ENCODE peak calls at places on chromosomes 11 and 22, in four cellular contexts. One of them, this sample, is unnamed.

GRCh38 chr11:71327156-71328085 is 75.0 kb upstream of the SHANK2 start:
- DNase-seq in psoas muscle: no peak
- DNase-seq in effector memory CD4-positive, alpha-beta T cell: no peak
- DNase-seq in sigmoid colon: peak; percentile 42
- DNase-seq in this sample: no peak

GRCh38 chr11:69200331-69201047 is 44.8 kb downstream of the SMIM38 start:
- DNase-seq in psoas muscle: no peak
- DNase-seq in effector memory CD4-positive, alpha-beta T cell: no peak
- DNase-seq in sigmoid colon: peak; percentile 50
- DNase-seq in this sample: no peak

GRCh38 chr11:120384476-120384875 is 48.3 kb downstream of the ARHGEF12 start:
- DNase-seq in psoas muscle: no peak
- DNase-seq in effector memory CD4-positive, alpha-beta T cell: no peak
- DNase-seq in sigmoid colon: no peak
- DNase-seq in this sample: no peak

GRCh38 chr11:69878927-69879733 is 59.9 kb upstream of the FGF3 start:
- DNase-seq in psoas muscle: no peak
- DNase-seq in effector memory CD4-positive, alpha-beta T cell: no peak
- DNase-seq in sigmoid colon: peak; percentile 45
- DNase-seq in this sample: no peak

GRCh38 chr11:115471367-115471766 is 32.8 kb downstream of the CADM1 start:
- DNase-seq in psoas muscle: no peak
- DNase-seq in effector memory CD4-positive, alpha-beta T cell: no peak
- DNase-seq in sigmoid colon: no peak
- DNase-seq in this sample: no peak

GRCh38 chr11:3139481-3140290 is 25.4 kb downstream of the OSBPL5 start:
- DNase-seq in psoas muscle: peak; percentile 3
- DNase-seq in effector memory CD4-positive, alpha-beta T cell: no peak
- DNase-seq in sigmoid colon: no peak
- DNase-seq in this sample: no peak

GRCh38 chr11:83724704-83725114 is 438.5 kb upstream of the CCDC90B start:
- DNase-seq in psoas muscle: no peak
- DNase-seq in effector memory CD4-positive, alpha-beta T cell: no peak
- DNase-seq in sigmoid colon: no peak
- DNase-seq in this sample: no peak

GRCh38 chr11:2355000-2355644 is 22.0 kb upstream of the CD81 start:
- DNase-seq in psoas muscle: no peak
- DNase-seq in effector memory CD4-positive, alpha-beta T cell: no peak
- DNase-seq in sigmoid colon: no peak
- DNase-seq in this sample: no peak

GRCh38 chr11:116513894-116514293 is 258.9 kb downstream of the BUD13 start:
- DNase-seq in psoas muscle: no peak
- DNase-seq in effector memory CD4-positive, alpha-beta T cell: no peak
- DNase-seq in sigmoid colon: no peak
- DNase-seq in this sample: no peak

GRCh38 chr11:95084509-95084908 is 5.1 kb upstream of the ENDOD1 start:
- DNase-seq in psoas muscle: no peak
- DNase-seq in effector memory CD4-positive, alpha-beta T cell: no peak
- DNase-seq in sigmoid colon: no peak
- DNase-seq in this sample: no peak

GRCh38 chr11:79062814-79063762 is 377.7 kb downstream of the TENM4 start:
- DNase-seq in psoas muscle: no peak
- DNase-seq in effector memory CD4-positive, alpha-beta T cell: no peak
- DNase-seq in sigmoid colon: no peak
- DNase-seq in this sample: no peak

GRCh38 chr22:42768385-42769035 is 47.8 kb upstream of the A4GALT start:
- DNase-seq in psoas muscle: no peak
- DNase-seq in effector memory CD4-positive, alpha-beta T cell: no peak
- DNase-seq in sigmoid colon: no peak
- DNase-seq in this sample: no peak

GRCh38 chr22:22344430-22344829 is 99.8 kb downstream of the VPREB1 start:
- DNase-seq in psoas muscle: no peak
- DNase-seq in effector memory CD4-positive, alpha-beta T cell: no peak
- DNase-seq in sigmoid colon: no peak
- DNase-seq in this sample: no peak

GRCh38 chr11:83713701-83714100 is 427.5 kb upstream of the CCDC90B start:
- DNase-seq in psoas muscle: peak; percentile 52
- DNase-seq in effector memory CD4-positive, alpha-beta T cell: no peak
- DNase-seq in sigmoid colon: no peak
- DNase-seq in this sample: no peak

GRCh38 chr11:74694536-74694935 is 36.7 kb downstream of the CHRDL2 start:
- DNase-seq in psoas muscle: no peak
- DNase-seq in effector memory CD4-positive, alpha-beta T cell: no peak
- DNase-seq in sigmoid colon: no peak
- DNase-seq in this sample: no peak

GRCh38 chr22:38882972-38883622 is 11.1 kb upstream of the CBX6 start:
- DNase-seq in psoas muscle: no peak
- DNase-seq in effector memory CD4-positive, alpha-beta T cell: no peak
- DNase-seq in sigmoid colon: no peak
- DNase-seq in this sample: no peak

GRCh38 chr11:87425943-87426342 is 388.2 kb downstream of the TMEM135 start:
- DNase-seq in psoas muscle: no peak
- DNase-seq in effector memory CD4-positive, alpha-beta T cell: no peak
- DNase-seq in sigmoid colon: no peak
- DNase-seq in this sample: no peak

GRCh38 chr11:45919806-45920530 is 2.3 kb upstream of the PEX16 start:
- DNase-seq in psoas muscle: peak; percentile 12
- DNase-seq in effector memory CD4-positive, alpha-beta T cell: no peak
- DNase-seq in sigmoid colon: peak; percentile 58
- DNase-seq in this sample: no peak

GRCh38 chr11:27352781-27353180 is 10.2 kb downstream of the CCDC34 start:
- DNase-seq in psoas muscle: no peak
- DNase-seq in effector memory CD4-positive, alpha-beta T cell: no peak
- DNase-seq in sigmoid colon: no peak
- DNase-seq in this sample: no peak

GRCh38 chr11:96424693-96425092 is 34.9 kb downstream of the JRKL start:
- DNase-seq in psoas muscle: no peak
- DNase-seq in effector memory CD4-positive, alpha-beta T cell: no peak
- DNase-seq in sigmoid colon: no peak
- DNase-seq in this sample: no peak

GRCh38 chr11:78790784-78791183 is 216.1 kb upstream of the NARS2 start:
- DNase-seq in psoas muscle: no peak
- DNase-seq in effector memory CD4-positive, alpha-beta T cell: no peak
- DNase-seq in sigmoid colon: peak; percentile 80
- DNase-seq in this sample: no peak

GRCh38 chr22:17795661-17796548 is 21.6 kb upstream of the BID start:
- DNase-seq in psoas muscle: no peak
- DNase-seq in effector memory CD4-positive, alpha-beta T cell: no peak
- DNase-seq in sigmoid colon: no peak
- DNase-seq in this sample: no peak

GRCh38 chr11:27201454-27202302 is 161.1 kb downstream of the BBOX1 start:
- DNase-seq in psoas muscle: peak; percentile 67
- DNase-seq in effector memory CD4-positive, alpha-beta T cell: no peak
- DNase-seq in sigmoid colon: peak; percentile 98
- DNase-seq in this sample: peak; percentile 13

GRCh38 chr11:84722583-84723108 is 904.5 kb downstream of the DLG2 start:
- DNase-seq in psoas muscle: no peak
- DNase-seq in effector memory CD4-positive, alpha-beta T cell: no peak
- DNase-seq in sigmoid colon: no peak
- DNase-seq in this sample: no peak

GRCh38 chr11:67404515-67405195 is 772 bp downstream of the TBC1D10C start:
- DNase-seq in psoas muscle: no peak
- DNase-seq in effector memory CD4-positive, alpha-beta T cell: no peak
- DNase-seq in sigmoid colon: no peak
- DNase-seq in this sample: no peak

GRCh38 chr11:73942030-73942429 is 8.8 kb upstream of the DNAJB13 start:
- DNase-seq in psoas muscle: no peak
- DNase-seq in effector memory CD4-positive, alpha-beta T cell: no peak
- DNase-seq in sigmoid colon: no peak
- DNase-seq in this sample: no peak

GRCh38 chr22:24059121-24059520 is 48.0 kb downstream of the CABIN1 start:
- DNase-seq in psoas muscle: no peak
- DNase-seq in effector memory CD4-positive, alpha-beta T cell: no peak
- DNase-seq in sigmoid colon: no peak
- DNase-seq in this sample: no peak

GRCh38 chr22:46453829-46454220 is 83.6 kb downstream of the CELSR1 start:
- DNase-seq in psoas muscle: no peak
- DNase-seq in effector memory CD4-positive, alpha-beta T cell: no peak
- DNase-seq in sigmoid colon: no peak
- DNase-seq in this sample: no peak

GRCh38 chr11:106249857-106250256 is 172.4 kb downstream of the AASDHPPT start:
- DNase-seq in psoas muscle: no peak
- DNase-seq in effector memory CD4-positive, alpha-beta T cell: no peak
- DNase-seq in sigmoid colon: no peak
- DNase-seq in this sample: no peak
- H3K9me3 ChIP-seq in psoas muscle: no peaks in the 10 kb centered on the region
- H3K9me3 ChIP-seq in effector memory CD4-positive, alpha-beta T cell: no peaks in the 10 kb centered on the region
- H3K9me3 ChIP-seq in sigmoid colon: peaks cover 10% of the 10 kb centered on the region
- H3K9me3 ChIP-seq in this sample: no peaks in the 10 kb centered on the region

DNA sequence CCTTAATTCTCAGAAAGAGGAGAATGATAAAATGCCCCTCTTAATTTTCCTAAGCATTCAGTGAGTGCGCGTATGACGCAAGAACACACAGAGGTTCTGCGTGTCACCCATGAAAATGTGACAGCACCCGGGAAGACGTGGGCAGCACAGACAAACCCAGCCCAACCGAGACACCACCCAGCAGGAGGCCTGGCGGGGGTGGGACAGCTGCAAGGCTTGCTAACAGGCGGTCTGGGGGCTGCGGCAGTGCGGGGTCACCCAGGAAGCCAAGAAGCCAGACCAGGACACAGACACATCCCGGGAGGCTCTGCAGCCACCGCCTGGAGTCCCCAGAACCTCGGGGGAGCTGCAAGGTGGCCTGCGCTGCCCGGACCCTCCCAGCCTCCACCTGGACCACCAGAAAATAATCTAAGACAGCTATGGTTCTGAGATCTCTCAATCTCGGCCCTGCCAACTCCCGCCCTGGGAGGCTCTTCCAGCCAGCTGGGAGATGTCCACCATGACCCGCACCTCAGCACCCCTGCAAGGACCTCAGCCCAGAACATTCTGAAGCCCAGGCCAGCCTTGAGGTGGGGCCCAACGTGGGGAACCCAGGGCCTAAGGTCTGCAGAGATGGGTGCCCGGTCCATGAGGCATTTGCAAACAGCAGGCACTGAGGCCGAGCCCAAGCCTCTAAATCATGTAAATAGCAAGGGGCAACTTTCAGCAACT is 47.2 kb downstream of the BRD1 start:
- DNase-seq in psoas muscle: peak; percentile 29
- DNase-seq in effector memory CD4-positive, alpha-beta T cell: no peak
- DNase-seq in sigmoid colon: no peak
- DNase-seq in this sample: no peak
- H3K27ac ChIP-seq in psoas muscle: peak overlapping the region; percentile 58
- H3K27ac ChIP-seq in effector memory CD4-positive, alpha-beta T cell: no peak overlapping the region
- H3K27ac ChIP-seq in sigmoid colon: peak overlapping the region; percentile 12
- H3K27ac ChIP-seq in this sample: no peak overlapping the region

GRCh38 chr22:48522271-48522670 is 1305.4 kb downstream of the BRD1 start:
- DNase-seq in psoas muscle: no peak
- DNase-seq in effector memory CD4-positive, alpha-beta T cell: no peak
- DNase-seq in sigmoid colon: no peak
- DNase-seq in this sample: no peak

GRCh38 chr22:48523761-48524160 is 1303.9 kb downstream of the BRD1 start:
- DNase-seq in psoas muscle: no peak
- DNase-seq in effector memory CD4-positive, alpha-beta T cell: no peak
- DNase-seq in sigmoid colon: no peak
- DNase-seq in this sample: no peak

GRCh38 chr22:48520888-48521600 is 1306.6 kb downstream of the BRD1 start:
- DNase-seq in psoas muscle: no peak
- DNase-seq in effector memory CD4-positive, alpha-beta T cell: no peak
- DNase-seq in sigmoid colon: no peak
- DNase-seq in this sample: no peak

GRCh38 chr22:48520207-48520606 is 1307.5 kb downstream of the BRD1 start:
- DNase-seq in psoas muscle: no peak
- DNase-seq in effector memory CD4-positive, alpha-beta T cell: no peak
- DNase-seq in sigmoid colon: no peak
- DNase-seq in this sample: no peak

GRCh38 chr22:48523091-48523490 is 1304.6 kb downstream of the BRD1 start:
- DNase-seq in psoas muscle: no peak
- DNase-seq in effector memory CD4-positive, alpha-beta T cell: no peak
- DNase-seq in sigmoid colon: no peak
- DNase-seq in this sample: no peak
- H3K9me3 ChIP-seq in psoas muscle: no peaks in the 10 kb centered on the region
- H3K9me3 ChIP-seq in effector memory CD4-positive, alpha-beta T cell: no peaks in the 10 kb centered on the region
- H3K9me3 ChIP-seq in sigmoid colon: no peaks in the 10 kb centered on the region
- H3K9me3 ChIP-seq in this sample: no peaks in the 10 kb centered on the region

DNA sequence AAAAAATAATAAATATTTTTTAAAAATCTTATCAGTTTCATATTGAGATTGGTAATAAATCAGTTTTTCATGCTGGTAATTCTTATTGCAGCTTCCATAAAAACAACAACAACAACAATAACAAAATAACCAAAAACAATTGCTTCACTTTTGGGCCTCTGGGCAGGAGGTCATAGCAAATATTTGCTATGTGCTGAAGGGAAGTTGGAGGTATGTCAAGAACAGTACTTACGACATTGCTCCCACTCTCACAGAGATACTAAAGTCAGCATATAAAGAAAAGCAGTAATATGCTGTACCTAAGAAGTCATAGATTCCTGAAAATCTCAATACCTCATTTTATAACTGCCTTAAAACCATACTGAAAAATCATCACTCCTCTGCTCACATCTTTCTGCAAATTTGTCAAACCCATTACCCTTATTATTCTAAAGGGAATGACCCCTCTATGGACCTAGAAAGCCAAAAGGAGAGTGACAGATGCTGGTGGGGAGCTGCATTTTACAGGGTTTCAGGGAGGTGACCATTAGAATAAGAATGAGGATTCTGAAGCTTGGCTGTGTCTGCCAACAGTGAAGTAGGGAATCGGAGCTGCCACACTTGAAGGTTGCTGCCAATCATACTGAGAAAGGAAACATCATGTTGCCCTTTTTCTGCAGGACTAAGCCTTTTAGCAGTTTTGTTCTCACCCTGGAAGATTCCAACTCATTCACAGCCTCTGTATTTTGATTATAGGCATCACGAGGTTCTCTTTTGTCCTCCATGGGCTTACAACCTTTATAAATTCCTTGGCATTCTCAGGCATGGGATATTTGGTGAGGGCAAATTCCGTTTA is 742.9 kb downstream of the LRRC4C start:
- DNase-seq in psoas muscle: no peak
- DNase-seq in effector memory CD4-positive, alpha-beta T cell: no peak
- DNase-seq in sigmoid colon: no peak
- DNase-seq in this sample: no peak
- H3K27ac ChIP-seq in psoas muscle: no peak overlapping the region
- H3K27ac ChIP-seq in effector memory CD4-positive, alpha-beta T cell: no peak overlapping the region
- H3K27ac ChIP-seq in sigmoid colon: no peak overlapping the region
- H3K27ac ChIP-seq in this sample: no peak overlapping the region

DNA sequence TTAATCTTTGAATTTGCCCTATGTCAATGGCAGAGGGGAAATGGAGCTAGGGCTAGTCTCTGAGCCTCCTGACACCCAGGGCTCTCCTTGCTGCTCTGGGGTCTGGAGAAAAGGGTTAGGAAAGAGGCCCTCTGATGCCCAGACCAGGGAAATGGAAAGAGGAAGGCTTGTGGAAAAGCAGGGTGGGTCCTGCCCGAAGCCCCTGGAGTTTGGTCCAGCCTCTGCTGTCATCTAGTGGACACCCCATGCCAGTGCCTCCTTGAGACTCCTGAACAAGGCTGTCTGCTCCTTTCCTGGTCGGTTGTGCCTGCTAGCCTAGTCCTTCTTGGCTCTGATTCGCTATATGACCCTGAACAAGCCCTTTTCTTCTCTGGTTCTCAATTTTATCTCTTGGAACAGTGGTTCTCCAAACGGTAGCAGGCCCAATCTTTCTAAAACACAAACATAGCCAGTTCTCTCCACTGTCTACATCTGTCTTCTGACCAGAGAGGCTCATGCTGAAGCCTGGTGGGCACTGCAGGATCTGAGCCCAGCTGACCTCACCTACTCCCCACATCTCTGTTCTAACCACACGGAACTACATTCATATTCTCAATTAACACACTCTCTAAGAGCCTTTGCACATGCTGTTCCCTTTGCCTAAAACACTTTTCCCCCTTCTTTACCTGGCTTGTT is 8.8 kb upstream of the PLA2G3 start:
- DNase-seq in psoas muscle: peak; percentile 66
- DNase-seq in effector memory CD4-positive, alpha-beta T cell: no peak
- DNase-seq in sigmoid colon: peak; percentile 89
- DNase-seq in this sample: no peak
- H3K9me3 ChIP-seq in psoas muscle: no peaks in the 10 kb centered on the region
- H3K9me3 ChIP-seq in effector memory CD4-positive, alpha-beta T cell: no peaks in the 10 kb centered on the region
- H3K9me3 ChIP-seq in sigmoid colon: no peaks in the 10 kb centered on the region
- H3K9me3 ChIP-seq in this sample: no peaks in the 10 kb centered on the region

This sample was measured in esophagus squamous epithelium.